ENCODE peak calls at places on chromosomes 5 and 9, in nine cellular contexts. X, O, B, W, Z, T, A, Y and J are unnamed samples.

GRCh38 chr5:157352756-157353340 is 86.9 kb downstream of the CYFIP2 start:
- DNase-seq in X (no peak), O (no peak), B (no peak), W (peak), Z (no peak), T (no peak), A (no peak), Y (no peak), J (no peak)

GRCh38 chr9:33172735-33173238 is 5.7 kb upstream of the B4GALT1 start:
- DNase-seq in X (no peak), O (no peak), B (no peak), W (no peak), Z (no peak), T (no peak), A (no peak), Y (no peak), J (no peak)

GRCh38 chr5:14284366-14285148 is 141.4 kb downstream of the TRIO start:
- DNase-seq in X (no peak), O (no peak), B (no peak), W (no peak), Z (no peak), T (no peak), A (no peak), Y (no peak), J (peak)

GRCh38 chr5:40906351-40906751 is 2.9 kb upstream of the C7 start:
- DNase-seq in X (peak), O (no peak), B (no peak), W (no peak), Z (no peak), T (no peak), A (no peak), Y (no peak), J (no peak)

GRCh38 chr5:36876389-36876964 is at the start of gene NIPBL:
- DNase-seq in X (peak), O (peak), B (peak), W (peak), Z (peak), T (peak), A (peak), Y (peak), J (peak)

GRCh38 chr9:21392270-21392669 is 7.1 kb upstream of the IFNA2 start:
- DNase-seq in X (peak), O (peak), B (no peak), W (no peak), Z (no peak), T (no peak), A (no peak), Y (no peak), J (no peak)

GRCh38 chr5:73151733-73152410 is 21.1 kb upstream of the TMEM174 start:
- DNase-seq in X (no peak), O (no peak), B (no peak), W (no peak), Z (no peak), T (no peak), A (no peak), Y (no peak), J (no peak)

GRCh38 chr5:148382961-148383360 is 797 bp upstream of the FBXO38 start:
- DNase-seq in X (peak), O (no peak), B (no peak), W (no peak), Z (no peak), T (no peak), A (no peak), Y (no peak), J (no peak)

GRCh38 chr9:112751059-112751795 is 667 bp downstream of the SNX30 start:
- DNase-seq in X (peak), O (peak), B (no peak), W (peak), Z (peak), T (peak), A (peak), Y (no peak), J (no peak)

GRCh38 chr9:98120476-98120875 is 1.5 kb upstream of the TRIM14 start:
- DNase-seq in X (no peak), O (no peak), B (no peak), W (no peak), Z (no peak), T (no peak), A (no peak), Y (no peak), J (no peak)

GRCh38 chr5:149549461-149550266 is 1.6 kb downstream of the CSNK1A1 start:
- DNase-seq in X (peak), O (peak), B (peak), W (no peak), Z (peak), T (peak), A (peak), Y (peak), J (no peak)

DNA sequence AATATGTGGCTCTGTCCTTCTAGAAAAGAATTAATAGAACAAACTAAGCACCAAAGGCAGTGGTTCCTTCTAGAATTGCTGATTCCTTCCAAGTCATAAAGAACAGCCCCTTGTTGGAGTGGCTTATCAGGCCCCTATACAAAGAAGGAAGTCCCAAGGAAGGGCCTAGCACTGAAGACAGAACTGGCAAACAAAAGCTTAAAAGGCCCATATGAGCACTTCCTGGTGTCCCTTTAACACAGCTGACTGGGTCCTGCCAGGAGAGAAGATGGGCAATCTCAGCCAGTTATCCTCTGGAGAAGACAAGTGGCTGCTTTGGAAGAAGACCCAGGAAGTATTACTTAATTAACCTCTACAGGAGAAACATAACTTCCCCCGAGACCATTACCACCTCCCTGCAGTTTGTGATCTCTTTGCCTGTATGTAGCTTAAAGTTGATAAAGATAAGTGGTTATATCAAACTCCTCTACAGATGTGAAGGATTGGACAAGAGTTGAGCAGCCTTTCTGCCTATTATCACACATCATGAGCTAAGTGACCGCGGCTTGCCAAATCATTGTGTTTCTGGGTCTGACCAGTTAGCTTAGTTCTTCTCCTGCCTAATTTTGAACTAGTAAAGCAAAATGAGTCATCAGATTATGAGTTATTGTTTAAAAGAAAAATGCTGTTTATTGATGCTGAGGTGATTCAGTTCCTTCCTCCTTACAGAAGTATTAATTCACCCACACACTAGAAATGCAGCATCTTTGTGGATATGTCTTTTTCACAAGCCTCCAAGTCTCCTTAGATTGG is 13.3 kb upstream of the STING1 start:
- DNase-seq in X (peak), O (no peak), B (no peak), W (no peak), Z (no peak), T (no peak), A (no peak), Y (no peak), J (no peak)
- H3K27ac ChIP-seq in X (no peak), O (no peak), B (no peak), W (no peak), Z (no peak), T (no peak), A (no peak), Y (no peak), J (no peak)

GRCh38 chr9:129849901-129850300 is 14.6 kb downstream of the USP20 start:
- DNase-seq in X (no peak), O (no peak), B (no peak), W (no peak), Z (no peak), T (no peak), A (no peak), Y (no peak), J (no peak)
- H3K27ac ChIP-seq in X (no peak), O (no peak), B (no peak), W (no peak), Z (no peak), T (no peak), A (no peak), Y (no peak), J (no peak)

GRCh38 chr5:79173626-79174025 is 62.0 kb downstream of the BHMT start:
- DNase-seq in X (no peak), O (no peak), B (no peak), W (no peak), Z (no peak), T (no peak), A (peak), Y (no peak), J (no peak)

GRCh38 chr5:79168031-79168430 is 56.4 kb downstream of the BHMT start:
- DNase-seq in X (no peak), O (no peak), B (no peak), W (no peak), Z (no peak), T (no peak), A (no peak), Y (no peak), J (no peak)

GRCh38 chr5:79172269-79172668 is 60.7 kb downstream of the BHMT start:
- DNase-seq in X (no peak), O (no peak), B (no peak), W (no peak), Z (no peak), T (no peak), A (no peak), Y (no peak), J (no peak)

GRCh38 chr5:79170661-79171060 is 59.1 kb downstream of the BHMT start:
- DNase-seq in X (no peak), O (no peak), B (no peak), W (no peak), Z (no peak), T (no peak), A (no peak), Y (no peak), J (no peak)

DNA sequence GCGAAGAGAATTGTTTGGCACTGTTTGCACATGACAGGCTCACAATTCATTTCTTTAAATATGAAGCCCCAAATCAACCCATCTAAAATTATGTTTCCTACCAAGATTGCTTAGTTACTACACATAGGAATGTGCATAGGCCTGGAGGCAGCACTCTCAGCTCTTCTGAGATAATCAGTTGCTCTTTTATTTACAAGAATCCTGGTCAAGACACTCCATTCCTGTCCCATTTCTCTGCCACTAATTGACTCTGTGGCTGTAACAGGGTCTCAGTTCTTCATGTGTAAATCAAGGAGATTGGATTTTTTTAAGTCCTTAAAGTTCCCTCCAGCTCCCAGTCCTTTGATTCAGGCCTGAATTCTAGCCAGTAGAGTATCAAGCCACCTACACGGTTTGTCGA is 60.2 kb downstream of the BHMT start:
- DNase-seq in X (no peak), O (no peak), B (no peak), W (no peak), Z (no peak), T (no peak), A (no peak), Y (no peak), J (no peak)
- H3K27ac ChIP-seq in X (no peak), O (no peak), B (no peak), W (no peak), Z (no peak), T (no peak), A (no peak), Y (no peak), J (no peak)

DNA sequence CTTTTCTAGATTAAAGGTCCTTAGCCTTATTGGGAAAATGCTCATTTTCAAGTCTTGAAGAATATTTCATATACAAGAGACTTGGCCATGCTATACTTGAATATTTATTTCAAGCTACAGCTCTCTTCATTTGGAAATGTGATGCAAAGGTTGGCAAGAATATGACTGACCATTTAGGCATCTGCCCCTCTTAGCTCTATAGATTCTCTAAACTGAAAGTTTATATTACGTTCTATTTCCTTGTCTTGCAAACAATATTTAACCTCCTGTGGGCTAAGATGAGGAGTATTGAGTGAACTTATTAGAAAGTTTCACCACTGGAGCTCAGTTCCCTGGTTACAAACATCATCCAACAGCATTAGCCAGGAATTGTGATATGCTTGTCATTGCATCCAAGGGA is 593.1 kb downstream of the MAT2B start:
- DNase-seq in X (no peak), O (no peak), B (no peak), W (no peak), Z (no peak), T (no peak), A (no peak), Y (no peak), J (no peak)
- H3K27ac ChIP-seq in X (no peak), O (no peak), B (no peak), W (no peak), Z (no peak), T (no peak), A (no peak), Y (no peak), J (no peak)

DNA sequence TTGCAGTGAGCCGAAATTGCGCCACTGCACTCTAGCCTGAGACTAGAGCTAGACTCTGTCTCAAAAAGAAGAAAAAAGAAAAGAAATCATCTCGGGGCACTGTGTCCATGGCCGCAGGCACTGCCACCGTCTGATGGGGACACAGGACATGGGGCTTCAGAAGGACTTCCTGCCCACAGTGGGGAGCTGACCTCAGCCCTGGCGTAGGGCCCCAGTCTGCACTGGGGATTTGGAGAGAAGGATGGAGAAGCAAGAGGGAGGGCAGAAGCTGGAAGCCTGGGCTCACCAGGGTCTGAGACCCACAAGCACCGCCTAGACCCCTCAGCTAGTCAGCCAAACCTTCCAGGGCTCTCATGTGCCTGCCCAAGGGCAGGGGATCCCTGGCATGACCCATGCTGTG is 4.1 kb upstream of the SARDH start:
- DNase-seq in X (no peak), O (no peak), B (no peak), W (no peak), Z (no peak), T (no peak), A (no peak), Y (no peak), J (no peak)
- H3K27ac ChIP-seq in X (no peak), O (no peak), B (no peak), W (no peak), Z (no peak), T (no peak), A (no peak), Y (no peak), J (no peak)